ENCODE peak calls at places on chromosome 14, in five cellular contexts. Z is HCT116, S is GM12878, D is H1, V is HepG2. P is an unnamed sample.

GRCh38 chr14:61569783-61570182 is 125.5 kb upstream of the HIF1A start:
- DNase-seq in V (peak; percentile 60), Z (no peak), D (no peak), S (no peak), P (peak; percentile 63)

GRCh38 chr14:64465856-64466554 is 706 bp downstream of the AKAP5 start:
- DNase-seq in D (no peak), V (no peak), Z (no peak), S (no peak), P (peak; percentile 45)

GRCh38 chr14:57066887-57067513 is 201.7 kb downstream of the EXOC5 start:
- DNase-seq in S (no peak), Z (peak; percentile 12), D (peak; percentile 17), V (peak; percentile 16), P (peak; percentile 37)

GRCh38 chr14:61537567-61538463 is 157.5 kb upstream of the HIF1A start:
- DNase-seq in S (no peak), D (peak; percentile 33), Z (peak; percentile 95), V (peak; percentile 97), P (peak; percentile 78)

GRCh38 chr14:53850714-53851296 is 105.8 kb downstream of the BMP4 start:
- DNase-seq in S (no peak), D (no peak), V (peak; percentile 91), Z (peak; percentile 40), P (peak; percentile 56)

GRCh38 chr14:33534636-33535035 is 416.2 kb downstream of the EGLN3 start:
- DNase-seq in Z (no peak), V (no peak), D (no peak), S (no peak), P (no peak)

GRCh38 chr14:73142216-73142615 is 5.9 kb downstream of the PSEN1 start:
- DNase-seq in S (peak; percentile 24), Z (no peak), V (no peak), D (no peak), P (no peak)

GRCh38 chr14:26984318-26985177 is 386.7 kb upstream of the NOVA1 start:
- DNase-seq in V (peak; percentile 64), D (peak; percentile 23), Z (peak; percentile 4), S (no peak), P (peak; percentile 57)

GRCh38 chr14:61211476-61212262 is 69.5 kb downstream of the TMEM30B start:
- DNase-seq in D (no peak), S (no peak), Z (no peak), V (no peak), P (no peak)

GRCh38 chr14:66636240-66636639 is 128.3 kb downstream of the GPHN start:
- DNase-seq in S (no peak), V (no peak), Z (no peak), D (no peak), P (no peak)

GRCh38 chr14:101167428-101167827 is 263.9 kb upstream of the RTL1 start:
- DNase-seq in V (no peak), S (no peak), D (no peak), Z (peak; percentile 18), P (no peak)

GRCh38 chr14:22580604-22581003 is 8.4 kb downstream of the DAD1 start:
- DNase-seq in D (no peak), V (no peak), S (no peak), Z (no peak), P (no peak)

GRCh38 chr14:71532349-71532748 is 399.9 kb upstream of the RGS6 start:
- DNase-seq in V (no peak), Z (no peak), S (no peak), D (no peak), P (no peak)

GRCh38 chr14:71022939-71023338 is 115.7 kb downstream of the PCNX1 start:
- DNase-seq in D (no peak), Z (no peak), S (peak; percentile 7), V (no peak), P (no peak)

GRCh38 chr14:95946867-95947266 is 70.2 kb downstream of the TUNAR start:
- DNase-seq in D (no peak), S (no peak), Z (no peak), V (no peak), P (no peak)

GRCh38 chr14:99481745-99482099 is 513 bp downstream of the CCNK start:
- DNase-seq in V (no peak), D (no peak), S (no peak), Z (no peak), P (no peak)

GRCh38 chr14:23376477-23377200 is at the start of gene CMTM5:
- DNase-seq in V (no peak), S (no peak), Z (no peak), D (no peak), P (no peak)

GRCh38 chr14:79278798-79279644 is 932.3 kb downstream of the DIO2 start:
- DNase-seq in V (peak; percentile 27), S (no peak), D (peak; percentile 88), Z (no peak), P (peak; percentile 83)

GRCh38 chr14:56120091-56120632 is 2.0 kb downstream of the PELI2 start:
- DNase-seq in S (no peak), D (no peak), Z (no peak), V (no peak), P (peak; percentile 65)

GRCh38 chr14:35161231-35161630 is 38.9 kb downstream of the PRORP start:
- DNase-seq in S (no peak), V (no peak), Z (no peak), D (no peak), P (peak; percentile 28)

GRCh38 chr14:70789361-70789760 is 20.0 kb downstream of the MAP3K9 start:
- DNase-seq in S (no peak), Z (no peak), V (no peak), D (no peak), P (no peak)

GRCh38 chr14:59711083-59711482 is 134.5 kb upstream of the CCDC175 start:
- DNase-seq in S (no peak), D (no peak), Z (no peak), V (no peak), P (no peak)

GRCh38 chr14:54652188-54652889 is 85.4 kb downstream of the SAMD4A start:
- DNase-seq in V (peak; percentile 91), D (peak; percentile 76), S (no peak), Z (peak; percentile 86), P (peak; percentile 96)

GRCh38 chr14:104892517-104893434 is 27.7 kb downstream of the CEP170B start:
- DNase-seq in S (no peak), V (no peak), Z (no peak), D (no peak), P (no peak)
- TF ChIP-seq MAX in S (no peak), V (no peak), Z (no peak), D (no peak), P (no peak)

DNA sequence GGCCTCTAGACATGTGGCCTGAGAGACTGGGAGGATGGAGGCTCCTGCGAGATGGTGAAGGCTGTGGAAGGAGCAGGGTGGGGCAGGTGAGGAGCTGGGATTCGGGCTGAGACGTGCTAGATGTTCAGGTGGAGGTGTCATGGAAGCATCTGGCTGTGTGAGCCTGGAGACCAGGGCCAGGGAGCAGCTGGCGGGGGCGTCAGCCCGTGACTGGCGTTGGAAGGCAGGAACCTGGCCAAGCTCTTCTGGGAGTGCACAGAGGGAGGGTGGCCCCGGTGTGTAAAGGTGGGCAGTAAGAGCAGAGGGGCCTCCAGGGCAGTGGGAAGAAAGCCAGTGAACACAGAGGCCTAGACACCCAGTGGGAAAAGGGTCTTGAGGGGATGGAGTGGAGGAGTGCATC is 55.1 kb upstream of the RD3L start:
- DNase-seq in Z (no peak), D (no peak), S (no peak), V (no peak), P (no peak)
- H4K20me1 ChIP-seq in Z (no peaks in the 10 kb centered on the region), D (no peaks in the 10 kb centered on the region), S (no peaks in the 10 kb centered on the region), V (no peaks in the 10 kb centered on the region), P (no peaks in the 10 kb centered on the region)

DNA sequence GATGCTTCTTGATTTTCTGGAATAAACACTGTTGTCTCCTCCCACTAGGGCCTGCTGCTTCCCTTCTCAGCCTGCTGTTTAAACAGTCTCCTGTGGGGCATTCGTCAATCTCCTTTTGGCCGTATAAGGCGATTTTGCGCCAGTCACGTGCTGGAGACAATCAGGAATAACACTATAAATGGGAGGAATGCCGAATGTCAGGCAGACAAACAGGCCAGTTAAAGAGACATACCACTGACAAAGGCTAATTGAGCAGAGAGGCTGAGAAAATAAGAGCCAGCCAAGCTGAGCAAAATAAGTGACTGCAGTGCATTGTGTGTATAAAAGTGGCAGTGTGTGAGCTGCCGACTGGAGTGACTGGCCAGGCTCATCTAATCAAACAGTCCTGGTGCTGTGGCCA is 23.3 kb downstream of the DMAC2L start:
- DNase-seq in V (peak; percentile 13), S (no peak), Z (no peak), D (peak; percentile 53), P (peak; percentile 78)
- TF ChIP-seq CTCF in V (no peak), S (no peak), Z (no peak), D (no peak), P (no peak)

GRCh38 chr14:30223385-30223785 is 295.7 kb upstream of the PRKD1 start:
- DNase-seq in S (no peak), Z (peak; percentile 10), D (no peak), V (peak; percentile 71), P (peak; percentile 97)
- TF ChIP-seq MAX in S (no peak), Z (no peak), D (no peak), V (no peak), P (no peak)

P was measured in endothelial cell of umbilical vein.